ENCODE peak calls at places on chromosomes 1 and 21, in six cellular contexts. D is GM12891, K is tibial nerve, Z is adrenal gland, B is lower leg skin, U is sigmoid colon. F is an unnamed sample.

GRCh38 chr1:152107289-152107983 is 7.8 kb downstream of the TCHH start:
- DNase-seq in K (no peak), Z (no peak), B (no peak), U (no peak), D (no peak), F (no peak)

GRCh38 chr1:115404936-115405335 is 66.9 kb upstream of the NGF start:
- DNase-seq in D (no peak), K (no peak), U (no peak), Z (no peak), B (no peak), F (no peak)

GRCh38 chr1:3799976-3800685 is 3.8 kb upstream of the LRRC47 start:
- DNase-seq in Z (no peak), D (no peak), U (no peak), K (no peak), B (no peak), F (no peak)

GRCh38 chr1:98898901-98899300 is 105.8 kb downstream of the PLPPR5 start:
- DNase-seq in U (no peak), D (no peak), Z (no peak), K (no peak), B (no peak), F (no peak)

GRCh38 chr1:158391099-158391498 is 8.2 kb downstream of the OR10T2 start:
- DNase-seq in B (no peak), K (no peak), D (no peak), Z (no peak), U (no peak), F (no peak)

GRCh38 chr1:159012495-159012894 is 2.8 kb downstream of the IFI16 start:
- DNase-seq in B (no peak), U (no peak), D (no peak), K (no peak), Z (no peak), F (no peak)

GRCh38 chr1:64864018-64864945 is 102.1 kb downstream of the JAK1 start:
- DNase-seq in B (peak), Z (peak), D (peak), U (peak), K (no peak), F (peak)

GRCh38 chr1:10152709-10153284 is 57.6 kb upstream of the KIF1B start:
- DNase-seq in D (peak), U (no peak), Z (peak), B (peak), K (no peak), F (no peak)

GRCh38 chr1:205954819-205955404 is 11.7 kb upstream of the SLC26A9 start:
- DNase-seq in D (no peak), U (no peak), Z (no peak), K (no peak), B (no peak), F (no peak)

GRCh38 chr21:41148798-41149197 is 19.2 kb upstream of the BACE2 start:
- DNase-seq in K (no peak), U (no peak), Z (no peak), D (no peak), B (no peak), F (no peak)

GRCh38 chr1:64062941-64063581 is 140.4 kb upstream of the UBE2U start:
- DNase-seq in D (no peak), K (no peak), U (no peak), B (no peak), Z (no peak), F (no peak)

GRCh38 chr1:199875337-199875736 is 152.2 kb upstream of the NR5A2 start:
- DNase-seq in K (no peak), B (no peak), D (no peak), Z (no peak), U (no peak), F (no peak)

GRCh38 chr21:35232545-35233176 is 183.6 kb upstream of the RUNX1 start:
- DNase-seq in U (no peak), B (no peak), D (no peak), Z (peak), K (no peak), F (no peak)

GRCh38 chr1:204286841-204287387 is 72.8 kb downstream of the PLEKHA6 start:
- DNase-seq in K (no peak), Z (no peak), D (no peak), U (no peak), B (peak), F (peak)

GRCh38 chr21:21046063-21046462 is 47.9 kb downstream of the NCAM2 start:
- DNase-seq in B (no peak), D (no peak), U (no peak), K (no peak), Z (no peak), F (no peak)

GRCh38 chr1:63969461-63969893 is 195.7 kb downstream of the ROR1 start:
- DNase-seq in B (no peak), U (no peak), D (no peak), K (no peak), Z (no peak), F (peak)

GRCh38 chr1:2449636-2450454 is 26.2 kb upstream of the PLCH2 start:
- DNase-seq in B (no peak), D (no peak), Z (peak), U (no peak), K (no peak), F (no peak)

GRCh38 chr1:50975436-50975835 is 5.4 kb downstream of the CDKN2C start:
- DNase-seq in U (no peak), K (no peak), Z (no peak), D (no peak), B (no peak), F (no peak)

GRCh38 chr1:6580588-6581270 is 935 bp downstream of the ZBTB48 start:
- DNase-seq in Z (peak), B (peak), K (no peak), D (no peak), U (no peak), F (no peak)

GRCh38 chr1:51421961-51422360 is 91.6 kb upstream of the TTC39A start:
- DNase-seq in B (no peak), K (no peak), D (no peak), Z (no peak), U (no peak), F (no peak)

GRCh38 chr1:30748098-30748698 is 9.4 kb downstream of the LAPTM5 start:
- DNase-seq in Z (no peak), D (no peak), U (no peak), B (no peak), K (no peak), F (peak)

GRCh38 chr1:38000529-38001453 is 4.5 kb downstream of the FHL3 start:
- DNase-seq in B (peak), K (no peak), D (no peak), U (peak), Z (peak), F (no peak)

DNA sequence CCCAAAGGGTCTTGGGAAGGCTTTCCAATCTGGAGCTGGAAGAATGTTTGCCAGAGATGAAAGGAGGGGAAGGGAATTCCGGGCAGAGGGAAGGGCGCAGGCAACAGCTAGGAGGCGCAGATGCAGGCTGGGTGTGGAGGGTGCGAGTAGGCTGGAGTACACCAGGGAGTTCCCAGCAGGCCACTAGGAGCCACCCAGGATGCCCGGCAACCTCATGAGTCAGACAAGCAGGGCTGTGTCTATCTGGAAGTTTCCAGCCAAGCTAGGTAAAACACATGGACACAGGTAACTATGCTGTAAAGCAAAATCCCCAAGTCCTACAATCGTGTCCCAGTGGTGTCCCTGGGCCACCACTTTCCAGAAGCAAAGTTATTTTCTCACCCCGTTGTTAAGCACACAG is 998 bp upstream of the NBL1 start:
- DNase-seq in K (no peak), Z (no peak), U (peak), B (no peak), D (no peak), F (peak)
- TF ChIP-seq POLR2A in K (no peak), Z (no peak), U (peak), B (no peak), D (no peak), F (no peak)

GRCh38 chr1:75426688-75427087 is 184.2 kb downstream of the SLC44A5 start:
- DNase-seq in B (no peak), U (no peak), D (no peak), K (no peak), Z (no peak), F (no peak)

GRCh38 chr1:75430526-75430925 is 180.4 kb downstream of the SLC44A5 start:
- DNase-seq in B (no peak), Z (no peak), D (no peak), U (no peak), K (no peak), F (no peak)

DNA sequence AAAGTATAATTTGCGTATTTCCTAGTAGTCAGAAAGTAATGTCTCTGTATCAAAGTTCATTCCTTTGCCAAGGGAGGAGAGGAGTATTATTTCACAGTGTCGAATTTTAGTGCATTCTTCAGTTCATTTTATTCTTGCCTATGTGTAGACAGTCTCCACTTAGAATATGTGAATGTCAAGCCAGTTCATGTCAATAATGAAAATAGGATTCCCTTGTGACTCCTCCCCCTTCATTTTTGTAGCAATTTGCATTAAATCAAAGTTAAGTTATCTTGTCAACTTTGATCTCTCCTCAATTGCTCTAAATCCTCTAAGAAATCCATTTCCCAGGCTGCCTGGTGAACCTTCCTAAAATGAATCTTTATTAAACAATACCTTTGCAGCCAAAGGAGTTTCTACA is 179.1 kb downstream of the SLC44A5 start:
- DNase-seq in Z (no peak), D (no peak), K (no peak), U (no peak), B (no peak), F (no peak)
- TF ChIP-seq POLR2A in Z (no peak), D (no peak), K (no peak), U (no peak), B (no peak), F (no peak)

GRCh38 chr1:109821831-109822745 is 58.4 kb upstream of the EPS8L3 start:
- DNase-seq in Z (peak), U (peak), B (peak), K (no peak), D (no peak), F (no peak)
- TF ChIP-seq POLR2A in Z (no peak), U (no peak), B (no peak), K (no peak), D (no peak), F (no peak)

GRCh38 chr21:38346286-38346685 is 89.5 kb downstream of the KCNJ15 start:
- DNase-seq in B (peak), D (no peak), U (no peak), K (no peak), Z (no peak), F (no peak)
- TF ChIP-seq POLR2A in B (no peak), D (no peak), U (no peak), K (no peak), Z (no peak), F (no peak)

GRCh38 chr1:160522136-160522535 is 919 bp downstream of the SLAMF6 start:
- DNase-seq in Z (no peak), B (no peak), D (no peak), K (no peak), U (no peak), F (no peak)

GRCh38 chr1:160520999-160521398 is 2.1 kb downstream of the SLAMF6 start:
- DNase-seq in Z (no peak), K (no peak), D (no peak), B (no peak), U (no peak), F (no peak)

GRCh38 chr1:160521554-160521953 is 1.5 kb downstream of the SLAMF6 start:
- DNase-seq in D (no peak), K (no peak), Z (no peak), B (no peak), U (no peak), F (no peak)

GRCh38 chr1:160520582-160520981 is 2.5 kb downstream of the SLAMF6 start:
- DNase-seq in Z (no peak), U (no peak), B (no peak), D (no peak), K (no peak), F (no peak)

GRCh38 chr1:160519542-160520435 is 3.3 kb downstream of the SLAMF6 start:
- DNase-seq in B (no peak), D (no peak), U (no peak), Z (no peak), K (no peak), F (no peak)
- TF ChIP-seq POLR2A in B (no peak), D (no peak), U (no peak), Z (no peak), K (no peak), F (no peak)

DNA sequence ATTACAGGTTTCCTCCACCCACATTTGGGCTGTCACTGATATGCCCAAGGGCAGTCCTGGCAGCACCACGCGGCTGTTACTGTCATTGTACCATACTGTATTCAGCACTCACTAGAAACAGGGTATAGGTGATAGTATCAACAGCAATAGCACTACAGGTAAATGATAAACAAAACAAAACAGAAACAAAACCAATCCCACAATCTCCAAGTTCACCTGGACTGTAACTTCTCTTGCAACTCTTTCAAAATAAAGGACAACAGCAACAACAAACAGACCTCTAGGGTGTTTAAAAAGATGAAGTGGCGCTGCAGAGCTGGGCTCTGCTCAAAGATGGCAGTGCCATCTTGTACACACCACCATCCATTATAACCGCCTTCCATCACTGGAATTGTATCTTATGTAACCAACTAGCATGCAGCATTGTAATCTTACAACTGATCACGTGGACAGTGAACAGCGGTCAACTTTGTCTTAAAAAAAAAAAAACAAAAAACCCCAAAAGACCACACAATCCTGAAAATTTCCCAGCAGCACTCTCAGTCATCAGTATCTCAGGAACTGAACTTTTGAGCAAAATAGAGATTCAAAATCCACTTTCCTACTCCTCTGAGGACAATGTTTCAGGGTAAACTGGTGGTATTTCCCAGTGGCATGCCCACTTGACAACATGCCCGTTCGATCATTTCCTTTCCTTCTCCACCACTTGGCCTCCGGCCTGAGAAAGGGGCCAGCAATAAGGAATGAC is 3.8 kb downstream of the IRF2BP2 start:
- DNase-seq in B (peak), D (no peak), K (no peak), U (no peak), Z (peak), F (peak)
- TF ChIP-seq POLR2A in B (no peak), D (peak), K (peak), U (peak), Z (no peak), F (no peak)

DNA sequence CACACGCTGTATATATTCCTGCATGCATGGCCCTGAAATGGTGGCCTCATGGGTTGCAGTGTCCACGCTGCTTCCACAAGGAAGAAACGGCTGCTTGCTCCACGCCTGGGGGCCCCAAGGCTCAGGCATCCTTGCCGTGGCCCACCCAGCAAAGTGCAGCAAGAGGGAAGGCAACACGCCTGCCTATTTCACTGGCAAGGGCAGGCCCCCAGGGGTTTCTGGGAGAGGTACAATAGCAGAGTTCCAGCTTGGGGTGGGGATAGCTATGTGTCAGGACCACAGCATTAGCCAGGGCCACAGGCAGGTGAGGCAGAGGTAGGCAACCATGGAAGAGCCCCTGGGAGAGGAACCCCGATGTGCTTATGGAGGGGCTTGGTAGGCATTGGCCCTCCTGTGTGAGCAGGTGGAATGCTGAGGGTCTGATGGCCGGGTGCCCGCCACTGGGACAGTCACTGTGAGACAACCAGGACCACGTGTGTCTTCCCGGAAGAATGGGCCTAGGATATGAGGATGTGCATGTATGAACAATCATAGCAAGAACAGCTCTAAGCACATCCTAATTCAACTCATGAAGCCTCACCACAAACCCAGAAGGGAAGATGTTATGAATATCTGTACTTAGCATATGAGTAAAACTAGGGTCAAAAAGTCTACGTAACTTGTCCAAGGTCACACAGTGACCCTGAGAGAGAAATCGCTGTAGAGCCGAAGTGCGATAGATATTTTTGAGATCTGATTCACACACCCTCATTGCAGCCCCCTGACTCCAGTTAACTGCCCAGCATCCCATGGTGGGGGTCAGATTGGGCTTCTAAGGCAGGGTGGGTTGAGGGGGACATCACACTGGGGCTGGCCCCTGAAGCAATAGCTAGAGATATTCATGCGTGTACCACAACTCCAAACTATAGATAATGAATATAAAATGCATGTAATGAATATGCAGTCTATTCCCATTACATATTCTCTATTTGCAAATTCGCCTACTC is 11.8 kb downstream of the TFF2 start:
- DNase-seq in D (no peak), Z (no peak), B (peak), U (peak), K (no peak), F (no peak)
- TF ChIP-seq POLR2A in D (no peak), Z (no peak), B (no peak), U (no peak), K (no peak), F (no peak)

F was measured in breast epithelium.